ENCODE peak calls at places on chromosomes 2 and 18, in four cellular contexts. Y, C, U and F are unnamed samples.

GRCh38 chr18:60599267-60599666 is 226.7 kb upstream of the MC4R start:
- DNase-seq in Y (no peak), C (no peak), U (no peak), F (no peak)

GRCh38 chr18:23248826-23249225 is 113.5 kb downstream of the CABLES1 start:
- DNase-seq in Y (no peak), C (no peak), U (no peak), F (no peak)

GRCh38 chr2:165795011-165795410 is 964 bp upstream of the GALNT3 start:
- DNase-seq in Y (no peak), C (no peak), U (no peak), F (no peak)

GRCh38 chr18:42114310-42114943 is 159.4 kb downstream of the PIK3C3 start:
- DNase-seq in Y (peak), C (peak), U (peak), F (peak)

GRCh38 chr2:64021578-64021977 is 2.4 kb upstream of the VPS54 start:
- DNase-seq in Y (no peak), C (no peak), U (no peak), F (peak)

GRCh38 chr2:19648583-19648982 is 253.2 kb downstream of the TTC32 start:
- DNase-seq in Y (no peak), C (peak), U (peak), F (peak)

GRCh38 chr2:196538646-196539045 is 100.9 kb upstream of the CCDC150 start:
- DNase-seq in Y (no peak), C (no peak), U (peak), F (no peak)

GRCh38 chr2:201383156-201383555 is 26.0 kb upstream of the FLACC1 start:
- DNase-seq in Y (no peak), C (peak), U (no peak), F (no peak)

GRCh38 chr18:59861963-59862819 is 37.6 kb upstream of the PMAIP1 start:
- DNase-seq in Y (no peak), C (no peak), U (no peak), F (no peak)

GRCh38 chr2:174573621-174574081 is 24.0 kb downstream of the WIPF1 start:
- DNase-seq in Y (no peak), C (no peak), U (peak), F (no peak)

GRCh38 chr2:75564713-75565369 is 4.1 kb upstream of the EVA1A start:
- DNase-seq in Y (no peak), C (no peak), U (no peak), F (no peak)

GRCh38 chr2:127011136-127011740 is 95.7 kb downstream of the BIN1 start:
- DNase-seq in Y (no peak), C (no peak), U (no peak), F (no peak)

GRCh38 chr2:44925561-44926087 is 15.9 kb upstream of the SIX3 start:
- DNase-seq in Y (no peak), C (no peak), U (no peak), F (no peak)

GRCh38 chr2:151959203-151959602 is 131.0 kb upstream of the ARL5A start:
- DNase-seq in Y (peak), C (no peak), U (no peak), F (no peak)

GRCh38 chr18:48095726-48096125 is 165.3 kb upstream of the SMAD2 start:
- DNase-seq in Y (no peak), C (no peak), U (no peak), F (no peak)

DNA sequence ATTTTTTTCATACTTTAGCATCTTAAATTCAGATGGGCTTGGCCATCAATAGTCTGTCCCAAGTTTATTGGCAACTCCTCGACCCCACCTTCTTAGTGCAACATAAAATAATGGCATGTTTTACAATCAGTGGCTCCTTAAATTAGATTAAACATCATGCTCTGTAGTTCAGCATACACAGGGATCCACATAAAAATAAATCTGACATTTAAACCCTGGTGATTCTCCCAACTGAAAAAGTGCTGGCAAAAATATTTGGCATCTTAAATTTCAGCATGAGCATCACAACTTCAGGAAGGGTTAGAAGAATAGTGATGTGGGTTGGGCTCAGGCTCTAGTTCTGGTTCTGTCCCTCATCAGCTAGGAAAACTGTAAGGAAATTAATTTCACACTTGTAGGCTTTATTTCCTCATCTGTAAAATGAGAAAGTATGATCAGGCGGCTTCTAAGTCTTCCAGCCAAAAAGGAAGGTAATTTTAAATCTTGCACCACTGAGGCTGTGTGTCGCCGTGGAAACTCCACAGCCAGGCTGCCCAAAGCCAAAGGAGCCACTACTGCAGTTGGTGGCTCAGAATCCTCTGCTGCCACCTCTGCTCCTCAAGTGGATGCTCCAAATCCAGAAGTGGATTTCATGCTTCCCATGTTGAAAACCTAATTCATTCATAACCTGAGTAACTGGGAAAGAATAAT is 17.6 kb upstream of the EPG5 start:
- DNase-seq in Y (no peak), C (no peak), U (no peak), F (no peak)
- H3K27ac ChIP-seq in Y (no peak), C (no peak), U (no peak), F (no peak)

DNA sequence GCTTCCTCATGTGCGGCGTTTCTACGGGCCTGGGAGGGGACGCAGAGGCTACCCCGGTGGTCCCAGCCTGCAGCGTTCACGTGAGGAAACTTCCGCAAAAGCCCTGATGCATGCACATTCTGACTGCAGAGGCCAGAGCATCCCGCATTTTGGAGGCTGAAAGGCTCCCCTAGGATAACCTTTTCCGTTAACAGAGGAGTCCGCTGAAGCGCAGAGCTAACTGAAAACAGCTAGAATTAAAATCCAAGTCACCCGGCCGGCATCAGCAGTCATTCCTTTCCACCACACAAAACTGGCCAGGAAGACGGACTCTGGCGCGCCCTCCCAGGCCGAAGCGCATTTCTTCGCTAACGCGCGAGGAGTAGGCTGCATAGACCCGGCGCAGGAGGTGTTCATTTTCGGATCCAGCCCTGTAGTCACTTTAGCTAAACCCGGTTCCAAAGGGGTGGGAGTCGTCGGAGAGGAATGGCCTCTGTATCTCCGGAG is 747 bp upstream of the TUBB6 start:
- DNase-seq in Y (peak), C (no peak), U (peak), F (peak)
- TF ChIP-seq CTCF in Y (no peak), C (no peak), U (peak), F (peak)

GRCh38 chr2:12177995-12178760 is 431.7 kb downstream of the LPIN1 start:
- DNase-seq in Y (no peak), C (no peak), U (no peak), F (no peak)
- H3K27ac ChIP-seq in Y (no peak), C (no peak), U (peak), F (no peak)

DNA sequence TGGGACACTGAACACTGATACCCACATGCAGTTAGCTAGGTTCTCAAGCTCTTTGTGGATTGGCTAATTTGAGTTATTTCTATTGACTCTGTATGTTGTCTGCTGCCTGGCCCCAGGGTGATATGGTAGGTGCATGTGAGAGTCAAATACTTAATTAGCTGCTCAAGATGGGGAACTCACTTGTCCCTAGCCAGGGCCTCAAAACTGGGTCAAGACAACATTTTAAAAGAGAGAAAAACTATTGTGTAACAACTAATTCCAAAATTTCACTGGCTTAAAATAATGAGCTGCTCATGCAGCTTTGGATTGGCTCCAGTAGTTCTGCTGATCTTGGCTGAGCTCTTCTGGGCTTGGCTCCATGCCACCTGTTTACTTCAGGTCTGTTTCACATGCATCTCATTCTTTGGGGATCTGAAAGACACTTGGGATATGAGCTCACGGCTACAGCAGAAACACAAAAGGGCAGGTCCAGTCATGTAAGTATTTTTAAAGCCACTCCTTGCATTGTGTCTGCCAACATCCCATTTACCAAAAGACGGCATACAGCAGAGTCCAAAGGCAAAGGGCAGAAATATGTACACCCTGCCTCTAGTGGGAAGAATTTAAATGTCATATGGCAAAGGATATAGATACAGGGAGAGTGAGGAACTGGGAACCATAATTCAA is 716.8 kb downstream of the SUCLG1 start:
- DNase-seq in Y (no peak), C (peak), U (peak), F (peak)
- TF ChIP-seq CTCF in Y (no peak), C (no peak), U (no peak), F (no peak)

GRCh38 chr2:46148369-46148736 is 148.9 kb upstream of the EPAS1 start:
- DNase-seq in Y (no peak), C (no peak), U (no peak), F (no peak)

GRCh38 chr2:46151582-46151981 is 145.6 kb upstream of the EPAS1 start:
- DNase-seq in Y (no peak), C (peak), U (no peak), F (no peak)

GRCh38 chr2:46147626-46148368 is 149.4 kb upstream of the EPAS1 start:
- DNase-seq in Y (no peak), C (no peak), U (no peak), F (no peak)

GRCh38 chr2:46146866-46147502 is 150.2 kb upstream of the EPAS1 start:
- DNase-seq in Y (no peak), C (no peak), U (no peak), F (no peak)

GRCh38 chr2:46150445-46150970 is 146.7 kb upstream of the EPAS1 start:
- DNase-seq in Y (no peak), C (no peak), U (no peak), F (no peak)
- H3K27ac ChIP-seq in Y (no peak), C (peak), U (peak), F (peak)

DNA sequence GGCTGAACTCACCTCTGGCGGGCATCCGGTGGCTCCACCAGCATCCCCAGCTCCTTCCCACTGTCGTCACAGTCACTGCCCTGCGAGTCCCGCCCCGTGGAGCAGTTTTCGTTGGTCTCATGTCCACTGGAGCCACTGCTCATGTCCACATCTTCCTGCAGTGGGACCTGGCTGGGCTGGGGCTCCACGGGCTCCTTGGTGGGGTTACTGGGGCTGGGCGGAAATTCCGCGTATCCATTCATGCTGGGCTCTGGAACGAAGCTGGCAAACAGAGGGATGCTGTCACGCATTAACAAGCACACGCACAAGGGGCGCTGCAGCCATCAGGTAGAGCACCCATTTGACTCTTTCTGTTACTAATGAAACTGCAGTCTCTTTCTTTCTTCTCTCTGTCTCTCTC is 10.7 kb downstream of the PER2 start:
- DNase-seq in Y (peak), C (no peak), U (no peak), F (no peak)
- TF ChIP-seq CTCF in Y (no peak), C (no peak), U (no peak), F (peak)

GRCh38 chr2:138267161-138267901 is 234.2 kb upstream of the SPOPL start:
- DNase-seq in Y (no peak), C (peak), U (no peak), F (no peak)
- H3K27ac ChIP-seq in Y (no peak), C (peak), U (no peak), F (no peak)

DNA sequence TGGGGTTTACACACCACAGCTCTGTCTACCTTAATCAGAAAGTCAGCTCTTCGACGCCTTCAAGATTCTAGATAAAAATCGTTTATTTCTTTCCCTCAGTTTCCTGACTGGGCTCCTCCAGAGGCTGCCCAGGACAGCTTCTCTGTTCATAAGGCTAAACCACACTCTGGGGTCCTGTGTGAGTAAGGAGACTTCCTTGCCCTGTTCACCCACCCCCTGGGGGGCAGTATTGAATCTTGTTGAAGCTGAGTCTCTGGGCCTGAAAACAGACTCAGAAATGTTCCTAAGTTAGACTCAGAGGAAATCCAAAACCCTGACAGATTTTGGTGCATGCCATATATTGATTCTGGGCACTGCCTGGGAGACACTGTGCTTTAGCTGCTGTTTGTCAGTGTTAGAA is 43.0 kb downstream of the G6PC2 start:
- DNase-seq in Y (no peak), C (no peak), U (no peak), F (no peak)
- TF ChIP-seq CTCF in Y (no peak), C (no peak), U (no peak), F (no peak)

GRCh38 chr2:156182132-156182531 is 150.4 kb downstream of the NR4A2 start:
- DNase-seq in Y (peak), C (peak), U (no peak), F (peak)
- H3K27ac ChIP-seq in Y (peak), C (no peak), U (no peak), F (peak)

DNA sequence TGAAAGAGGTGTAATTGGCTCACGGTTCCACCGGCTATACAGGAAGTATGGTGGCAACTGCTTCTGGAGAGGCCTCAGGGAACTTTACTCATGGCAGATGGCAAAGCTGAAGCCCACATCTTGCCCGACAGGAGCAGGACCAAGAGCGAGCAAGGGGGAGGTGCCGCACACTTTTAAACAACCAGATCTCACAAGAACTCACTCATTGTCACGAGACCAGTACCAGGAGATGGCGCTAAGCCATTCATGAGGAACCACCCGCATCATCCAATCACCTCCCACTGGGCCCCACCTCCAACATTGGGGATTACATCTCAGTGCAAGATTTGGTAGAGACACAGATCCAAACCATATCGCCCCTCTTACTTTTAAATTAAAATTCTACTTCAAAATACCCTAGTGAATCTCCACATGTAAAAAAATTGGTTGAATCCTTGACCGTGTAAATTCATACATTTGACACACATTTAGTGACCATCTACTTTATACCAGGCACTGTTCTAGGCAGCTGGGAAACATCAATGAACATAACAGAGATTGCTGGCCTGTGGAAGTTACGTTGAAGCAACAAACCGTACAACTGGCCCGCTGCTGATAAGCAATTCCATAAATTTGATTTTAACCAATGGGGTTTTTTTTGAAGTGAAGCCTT is 87.6 kb downstream of the ALPK2 start:
- DNase-seq in Y (no peak), C (no peak), U (no peak), F (no peak)
- TF ChIP-seq CTCF in Y (no peak), C (no peak), U (peak), F (no peak)